ENCODE peak calls at places on chromosomes 13 and 19, in five cellular contexts. M is choroid plexus epithelial cell, A is psoas muscle, H is AG04449, E is astrocyte of the cerebellum. Y is an unnamed sample.

GRCh38 chr19:50214699-50215543 is 11.5 kb downstream of the MYH14 start:
- DNase-seq in E (no peak), A (no peak), M (no peak), H (no peak), Y (no peak)

GRCh38 chr19:2274937-2275535 is 6.9 kb downstream of the PEAK3 start:
- DNase-seq in A (peak; percentile 69), E (peak; percentile 44), M (peak; percentile 70), H (no peak), Y (no peak)

GRCh38 chr19:7947939-7948338 is 4.5 kb upstream of the TIMM44 start:
- DNase-seq in A (no peak), M (peak; percentile 39), E (no peak), H (no peak), Y (no peak)

GRCh38 chr19:21694171-21694906 is 73.0 kb downstream of the ZNF100 start:
- DNase-seq in A (no peak), H (no peak), M (no peak), E (no peak), Y (no peak)

GRCh38 chr13:50124536-50125305 is 109.5 kb downstream of the KCNRG start:
- DNase-seq in H (no peak), E (no peak), A (peak; percentile 97), M (peak; percentile 66), Y (peak; percentile 22)

GRCh38 chr19:40133491-40133890 is 42.7 kb upstream of the ZNF780A start:
- DNase-seq in E (no peak), M (no peak), H (no peak), A (no peak), Y (no peak)

GRCh38 chr13:97224544-97225324 is 2.6 kb downstream of the MBNL2 start:
- DNase-seq in M (peak; percentile 73), H (no peak), E (peak; percentile 45), A (no peak), Y (peak; percentile 41)

GRCh38 chr13:20716951-20717350 is 13.5 kb downstream of the IL17D start:
- DNase-seq in H (no peak), M (no peak), A (peak; percentile 53), E (no peak), Y (no peak)

GRCh38 chr13:100854091-100854490 is 179.5 kb upstream of the TMTC4 start:
- DNase-seq in E (no peak), H (no peak), A (no peak), M (no peak), Y (no peak)

GRCh38 chr13:81012031-81012430 is 671.1 kb upstream of the SPRY2 start:
- DNase-seq in E (no peak), A (no peak), H (no peak), M (no peak), Y (no peak)

GRCh38 chr19:12778020-12778904 is 2.9 kb upstream of the HOOK2 start:
- DNase-seq in E (no peak), H (no peak), A (peak; percentile 82), M (peak; percentile 87), Y (no peak)

GRCh38 chr13:28239374-28239773 is 101.0 kb downstream of the PAN3 start:
- DNase-seq in E (no peak), A (no peak), M (peak; percentile 90), H (peak; percentile 5), Y (no peak)

GRCh38 chr13:40053401-40053800 is 397.9 kb downstream of the COG6 start:
- DNase-seq in H (no peak), M (no peak), A (no peak), E (no peak), Y (no peak)

GRCh38 chr13:33208290-33208990 is 77.1 kb downstream of the STARD13 start:
- DNase-seq in E (no peak), M (no peak), H (no peak), A (no peak), Y (no peak)

GRCh38 chr19:31351212-31352193 is 2.3 kb upstream of the TSHZ3 start:
- DNase-seq in M (peak; percentile 76), E (no peak), H (no peak), A (peak; percentile 39), Y (no peak)

GRCh38 chr19:35995655-35995993 is 636 bp downstream of the SDHAF1 start:
- DNase-seq in E (no peak), M (peak; percentile 36), H (no peak), A (peak; percentile 46), Y (no peak)

GRCh38 chr19:5534787-5535586 is 32.8 kb downstream of the TINCR start:
- DNase-seq in M (peak; percentile 12), A (no peak), E (no peak), H (no peak), Y (no peak)
- TF ChIP-seq CTCF in M (peak; percentile 67), A (no peak), E (peak; percentile 43), H (peak; percentile 43), Y (peak; percentile 63)

GRCh38 chr19:54470276-54470887 is 2.7 kb downstream of the CDC42EP5 start:
- DNase-seq in E (no peak), H (no peak), M (no peak), A (no peak), Y (no peak)
- H3K4me3 ChIP-seq in E (no peak overlapping the region), H (peak overlapping the region; percentile 59), M (no peak overlapping the region), A (peak overlapping the region; percentile 58), Y (no peak overlapping the region)

GRCh38 chr13:46140044-46140443 is 35.2 kb upstream of the CPB2 start:
- DNase-seq in A (no peak), M (no peak), E (no peak), H (no peak), Y (no peak)

GRCh38 chr13:46134494-46134893 is 29.7 kb upstream of the CPB2 start:
- DNase-seq in M (no peak), A (no peak), H (no peak), E (no peak), Y (no peak)

GRCh38 chr13:46137627-46138026 is 32.8 kb upstream of the CPB2 start:
- DNase-seq in A (no peak), M (no peak), E (no peak), H (no peak), Y (no peak)

GRCh38 chr13:46134961-46135522 is 30.2 kb upstream of the CPB2 start:
- DNase-seq in H (no peak), E (no peak), M (peak; percentile 62), A (no peak), Y (no peak)

GRCh38 chr13:46136688-46137087 is 31.9 kb upstream of the CPB2 start:
- DNase-seq in M (no peak), H (no peak), E (no peak), A (no peak), Y (no peak)
- TF ChIP-seq CTCF in M (no peak), H (no peak), E (no peak), A (no peak), Y (no peak)

GRCh38 chr13:53411443-53411842 is 382.8 kb downstream of the OLFM4 start:
- DNase-seq in E (no peak), M (no peak), H (no peak), A (no peak), Y (no peak)
- H3K4me3 ChIP-seq in E (no peak overlapping the region), M (no peak overlapping the region), H (no peak overlapping the region), A (no peak overlapping the region), Y (no peak overlapping the region)

GRCh38 chr13:66237411-66238062 is 992.6 kb downstream of the PCDH9 start:
- DNase-seq in A (no peak), M (peak; percentile 9), H (no peak), E (no peak), Y (peak; percentile 69)
- TF ChIP-seq CTCF in A (no peak), M (peak; percentile 9), H (no peak), E (no peak), Y (peak; percentile 23)

DNA sequence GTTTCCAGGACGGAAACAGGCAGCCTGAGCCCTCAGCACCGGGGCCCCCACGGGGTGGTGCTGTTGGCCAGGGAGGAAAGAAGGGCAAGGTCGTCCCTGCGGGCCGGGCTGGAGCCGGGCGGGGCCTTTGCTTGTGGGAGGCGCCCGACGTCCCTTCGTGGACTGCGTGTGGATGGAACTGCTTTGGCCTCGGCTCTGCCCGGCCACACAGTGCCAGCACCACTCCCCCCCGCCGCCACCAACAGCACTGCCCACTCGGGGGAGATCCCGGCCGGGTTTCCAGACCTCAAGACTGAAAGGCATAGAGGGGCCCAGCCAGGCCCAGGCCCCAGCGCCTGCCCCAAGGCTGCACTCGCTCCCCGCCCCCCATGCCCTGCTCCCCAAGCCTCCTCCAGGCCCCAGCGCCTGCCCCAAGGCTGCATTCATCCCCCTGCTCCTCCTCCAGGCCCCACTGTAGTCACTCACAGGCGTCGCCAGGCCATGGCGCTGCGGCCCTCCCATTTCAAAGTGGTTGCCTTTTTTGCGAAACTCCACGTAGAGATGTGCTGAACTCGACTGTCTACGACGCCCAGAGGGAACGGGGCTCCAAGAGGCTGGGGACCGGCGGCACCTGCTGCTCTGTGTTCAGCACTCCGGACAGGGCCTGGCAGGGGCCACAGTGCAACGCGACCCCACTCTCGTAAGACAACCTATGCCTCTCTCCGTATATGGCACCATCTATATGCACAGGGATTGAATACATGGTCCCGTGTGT is 22.5 kb downstream of the C13orf46 start:
- DNase-seq in H (no peak), E (no peak), M (peak; percentile 83), A (peak; percentile 89), Y (no peak)
- H3K4me3 ChIP-seq in H (no peak overlapping the region), E (no peak overlapping the region), M (no peak overlapping the region), A (peak overlapping the region; percentile 38), Y (no peak overlapping the region)